ENCODE peak calls at places on chromosome 5, in seven cellular contexts. C, B, V, L, Z, Y and R are unnamed samples.

GRCh38 chr5:176866913-176867312 is 32.2 kb downstream of the HK3 start:
- DNase-seq in C (no peak), B (no peak), V (no peak), L (no peak), Z (no peak), Y (no peak), R (no peak)

GRCh38 chr5:60810438-60811085 is 33.5 kb downstream of the ELOVL7 start:
- DNase-seq in C (no peak), B (no peak), V (no peak), L (peak), Z (no peak), Y (no peak), R (no peak)

GRCh38 chr5:132444061-132444460 is 46.5 kb downstream of the IRF1 start:
- DNase-seq in C (no peak), B (no peak), V (no peak), L (no peak), Z (no peak), Y (no peak), R (no peak)

GRCh38 chr5:59583810-59584562 is 309.5 kb downstream of the PDE4D start:
- DNase-seq in C (peak), B (no peak), V (no peak), L (peak), Z (no peak), Y (no peak), R (no peak)

GRCh38 chr5:122415481-122416120 is 103.6 kb downstream of the SNCAIP start:
- DNase-seq in C (peak), B (peak), V (no peak), L (peak), Z (peak), Y (peak), R (no peak)

GRCh38 chr5:128494516-128494915 is 43.5 kb downstream of the FBN2 start:
- DNase-seq in C (no peak), B (no peak), V (no peak), L (no peak), Z (no peak), Y (no peak), R (no peak)

GRCh38 chr5:161189452-161189851 is 337.4 kb upstream of the ATP10B start:
- DNase-seq in C (no peak), B (no peak), V (no peak), L (no peak), Z (no peak), Y (no peak), R (no peak)

GRCh38 chr5:11384441-11385250 is 519.6 kb downstream of the CTNND2 start:
- DNase-seq in C (peak), B (no peak), V (no peak), L (no peak), Z (no peak), Y (no peak), R (peak)

GRCh38 chr5:129664336-129664937 is 83.5 kb upstream of the MINAR2 start:
- DNase-seq in C (no peak), B (peak), V (peak), L (peak), Z (peak), Y (peak), R (no peak)

GRCh38 chr5:149904293-149904886 is 40.2 kb downstream of the PDE6A start:
- DNase-seq in C (no peak), B (no peak), V (no peak), L (no peak), Z (no peak), Y (no peak), R (no peak)

GRCh38 chr5:122559676-122560075 is 215.2 kb upstream of the SNX2 start:
- DNase-seq in C (no peak), B (no peak), V (no peak), L (no peak), Z (no peak), Y (no peak), R (no peak)

GRCh38 chr5:149271195-149271716 is 403 bp upstream of the AFAP1L1 start:
- DNase-seq in C (no peak), B (no peak), V (no peak), L (no peak), Z (no peak), Y (no peak), R (no peak)

GRCh38 chr5:140926903-140927573 is 939 bp downstream of the PCDHAC1 start:
- DNase-seq in C (peak), B (no peak), V (no peak), L (peak), Z (no peak), Y (peak), R (no peak)

GRCh38 chr5:79938468-79938867 is 52.6 kb downstream of the MTX3 start:
- DNase-seq in C (no peak), B (no peak), V (no peak), L (no peak), Z (no peak), Y (no peak), R (no peak)

GRCh38 chr5:57137401-57137800 is 36.5 kb upstream of the GPBP1 start:
- DNase-seq in C (no peak), B (no peak), V (no peak), L (no peak), Z (no peak), Y (no peak), R (no peak)

GRCh38 chr5:10036136-10036535 is 213.6 kb downstream of the ATPSCKMT start:
- DNase-seq in C (no peak), B (no peak), V (no peak), L (no peak), Z (no peak), Y (no peak), R (no peak)

GRCh38 chr5:4023701-4024100 is 428.1 kb downstream of the IRX1 start:
- DNase-seq in C (no peak), B (no peak), V (no peak), L (no peak), Z (no peak), Y (no peak), R (no peak)

GRCh38 chr5:9869616-9870288 is 239.6 kb upstream of the TAS2R1 start:
- DNase-seq in C (no peak), B (peak), V (no peak), L (peak), Z (peak), Y (no peak), R (no peak)

GRCh38 chr5:79512692-79513518 is 1.0 kb downstream of the HOMER1 start:
- DNase-seq in C (no peak), B (no peak), V (no peak), L (peak), Z (no peak), Y (peak), R (no peak)

GRCh38 chr5:85741972-85742371 is 875.8 kb upstream of the COX7C start:
- DNase-seq in C (no peak), B (no peak), V (no peak), L (no peak), Z (no peak), Y (no peak), R (no peak)

GRCh38 chr5:176803943-176804498 is 6.3 kb upstream of the UNC5A start:
- DNase-seq in C (no peak), B (no peak), V (no peak), L (peak), Z (no peak), Y (no peak), R (no peak)

GRCh38 chr5:159050408-159051091 is 49.2 kb downstream of the EBF1 start:
- DNase-seq in C (no peak), B (no peak), V (no peak), L (peak), Z (no peak), Y (no peak), R (no peak)

GRCh38 chr5:26031481-26031880 is 1006.9 kb downstream of the CDH9 start:
- DNase-seq in C (no peak), B (no peak), V (no peak), L (no peak), Z (no peak), Y (no peak), R (no peak)

GRCh38 chr5:148486456-148486855 is 102.7 kb downstream of the FBXO38 start:
- DNase-seq in C (no peak), B (no peak), V (no peak), L (no peak), Z (no peak), Y (no peak), R (no peak)

GRCh38 chr5:73215525-73215890 is 42.5 kb downstream of the TMEM174 start:
- DNase-seq in C (no peak), B (no peak), V (no peak), L (no peak), Z (no peak), Y (no peak), R (no peak)

GRCh38 chr5:150118561-150119229 is 32.3 kb upstream of the CSF1R start:
- DNase-seq in C (peak), B (no peak), V (peak), L (no peak), Z (no peak), Y (no peak), R (peak)

GRCh38 chr5:149827501-149827990 is 97.4 kb downstream of the PPARGC1B start:
- DNase-seq in C (no peak), B (no peak), V (no peak), L (no peak), Z (no peak), Y (no peak), R (no peak)

GRCh38 chr5:120869831-120870230 is 405.7 kb downstream of the PRR16 start:
- DNase-seq in C (no peak), B (no peak), V (no peak), L (no peak), Z (no peak), Y (no peak), R (no peak)

DNA sequence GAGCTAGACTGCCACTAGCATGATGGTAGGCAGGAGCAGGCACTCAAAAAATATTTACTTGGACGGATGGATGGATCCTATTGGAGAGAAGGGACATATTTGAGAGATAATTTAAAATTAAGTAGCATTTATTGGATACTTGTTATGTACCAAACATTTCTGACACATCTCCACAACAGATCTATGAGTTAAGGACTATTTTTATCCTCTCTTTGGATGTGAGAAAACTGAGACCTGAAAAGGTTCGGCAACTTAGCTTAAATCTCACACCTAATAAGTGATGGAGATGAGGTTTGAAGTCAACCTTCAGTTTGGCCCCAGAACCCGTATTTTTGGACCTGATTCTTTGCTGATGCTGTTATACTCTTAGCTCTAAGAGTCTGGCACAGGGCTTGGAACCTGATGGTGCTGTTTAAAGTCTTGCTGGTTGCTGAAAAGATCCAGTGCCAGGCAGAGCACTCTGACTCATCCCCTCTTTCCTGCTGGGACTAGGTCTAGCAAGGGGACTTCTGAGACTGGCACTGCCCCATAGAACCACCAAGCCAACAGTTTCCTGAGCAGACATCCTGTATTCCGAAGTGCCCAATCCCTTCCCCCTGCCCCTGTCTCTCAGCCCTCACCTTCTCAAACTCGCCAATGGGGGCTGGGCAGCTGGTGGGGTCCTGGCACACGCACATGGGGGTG is 15.6 kb downstream of the SPARC start:
- DNase-seq in C (no peak), B (no peak), V (no peak), L (no peak), Z (no peak), Y (no peak), R (no peak)
- H3K4me3 ChIP-seq in C (no peak), B (no peak), V (no peak), L (no peak), Z (no peak), Y (no peak), R (no peak)

DNA sequence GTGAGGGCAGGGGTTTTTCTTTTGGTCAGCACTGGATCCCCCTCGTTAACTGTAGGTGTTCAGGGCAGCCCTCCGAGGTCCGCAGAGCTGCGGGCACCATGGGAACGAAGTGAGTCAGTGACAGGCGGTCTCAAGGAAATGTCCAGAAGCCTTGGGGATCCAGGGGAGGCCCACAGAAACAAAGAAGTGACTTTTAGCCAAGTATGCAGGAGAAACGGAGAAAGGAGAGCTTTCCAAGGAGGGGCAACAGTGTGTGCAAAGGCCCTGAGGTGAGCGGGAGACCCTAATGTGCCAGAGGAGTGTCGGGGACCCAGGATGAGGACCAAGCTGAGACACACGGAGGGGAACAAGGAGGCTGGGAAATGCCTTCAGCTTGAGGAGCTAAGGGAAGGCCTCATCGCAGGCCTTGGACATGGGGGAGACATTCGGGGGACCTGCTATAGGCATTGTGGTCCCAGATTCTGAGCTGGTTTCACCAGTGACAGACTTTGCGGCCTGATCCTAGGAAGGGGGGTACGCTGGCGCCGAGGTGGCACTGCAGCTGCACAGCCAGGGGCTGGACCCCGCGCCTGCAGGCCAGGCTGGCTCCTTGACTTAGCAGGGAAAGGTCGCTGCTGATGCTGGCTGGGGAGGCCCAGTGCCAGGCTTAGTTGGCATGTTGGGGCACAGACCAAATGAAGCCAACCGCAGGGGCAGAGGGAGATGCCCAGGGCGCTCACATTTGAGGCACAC is 3.3 kb downstream of the LTC4S start:
- DNase-seq in C (peak), B (no peak), V (no peak), L (no peak), Z (no peak), Y (no peak), R (no peak)
- H3K4me3 ChIP-seq in C (peak), B (peak), V (no peak), L (no peak), Z (no peak), Y (no peak), R (peak)

GRCh38 chr5:28017178-28017577 is 978.8 kb upstream of the CDH9 start:
- DNase-seq in C (no peak), B (no peak), V (no peak), L (no peak), Z (no peak), Y (no peak), R (no peak)

GRCh38 chr5:28012538-28012937 is 974.2 kb upstream of the CDH9 start:
- DNase-seq in C (no peak), B (no peak), V (no peak), L (no peak), Z (no peak), Y (no peak), R (no peak)

GRCh38 chr5:28009526-28010025 is 971.2 kb upstream of the CDH9 start:
- DNase-seq in C (no peak), B (no peak), V (no peak), L (peak), Z (no peak), Y (no peak), R (no peak)

DNA sequence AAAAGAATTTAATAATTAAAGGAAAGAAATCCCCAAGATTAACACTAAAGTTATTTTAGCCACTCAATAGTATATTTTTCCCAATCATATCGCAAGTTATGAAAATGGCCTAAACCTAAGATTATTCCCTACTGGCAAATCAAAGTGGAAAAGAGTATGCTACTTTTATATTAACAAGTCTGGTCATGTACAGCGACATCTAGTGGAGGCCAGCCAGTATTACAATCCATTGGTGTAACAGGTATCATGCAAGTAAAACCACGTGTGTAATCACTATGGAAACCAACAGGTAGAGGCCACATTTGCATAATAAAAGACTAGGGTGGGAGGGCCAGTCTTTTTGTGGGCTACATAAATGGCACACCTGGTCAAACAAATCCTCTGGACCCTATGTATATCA is 976.4 kb upstream of the CDH9 start:
- DNase-seq in C (no peak), B (no peak), V (no peak), L (no peak), Z (no peak), Y (no peak), R (no peak)
- H3K4me3 ChIP-seq in C (no peak), B (no peak), V (no peak), L (no peak), Z (no peak), Y (no peak), R (no peak)

DNA sequence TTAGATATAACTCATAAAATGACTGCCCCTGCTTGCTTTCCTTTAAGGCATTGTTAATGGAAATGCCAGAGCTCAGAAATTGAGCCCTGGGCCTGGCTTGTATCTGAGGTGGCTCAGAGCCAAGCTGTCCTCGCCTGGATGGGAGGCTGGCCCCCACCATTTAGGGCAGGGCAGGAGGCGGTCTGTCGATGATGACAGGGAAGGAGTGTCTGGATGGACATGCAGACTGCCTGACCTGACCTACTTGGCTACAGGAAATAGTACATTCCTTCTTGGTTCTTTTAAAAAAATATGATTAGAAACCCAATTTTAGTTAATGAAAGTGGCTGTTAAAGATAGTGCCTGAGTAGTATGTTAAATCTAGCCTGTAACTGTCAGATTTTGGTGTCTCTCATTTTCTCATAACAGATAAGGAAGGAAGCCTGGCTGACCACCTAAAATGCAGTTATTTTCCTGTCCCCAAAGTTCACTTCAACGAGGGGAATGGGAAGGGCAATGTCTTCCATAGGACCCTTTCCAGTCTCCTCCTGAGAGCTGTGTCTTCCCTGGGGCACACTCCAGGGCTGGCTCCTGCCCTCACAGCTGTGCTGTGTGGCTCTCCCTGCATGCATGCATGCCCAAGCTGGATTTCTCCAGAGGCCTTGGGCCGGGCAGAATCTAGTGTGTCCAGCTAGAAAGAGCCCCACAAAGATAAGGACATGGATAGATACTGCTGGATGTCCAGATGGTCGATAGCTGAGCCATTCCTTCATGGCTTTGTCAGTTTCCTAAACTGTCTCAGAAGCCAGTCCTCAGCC is 42.3 kb downstream of the MACROH2A1 start:
- DNase-seq in C (peak), B (no peak), V (peak), L (peak), Z (no peak), Y (peak), R (no peak)
- H3K4me3 ChIP-seq in C (no peak), B (no peak), V (no peak), L (no peak), Z (no peak), Y (no peak), R (no peak)

DNA sequence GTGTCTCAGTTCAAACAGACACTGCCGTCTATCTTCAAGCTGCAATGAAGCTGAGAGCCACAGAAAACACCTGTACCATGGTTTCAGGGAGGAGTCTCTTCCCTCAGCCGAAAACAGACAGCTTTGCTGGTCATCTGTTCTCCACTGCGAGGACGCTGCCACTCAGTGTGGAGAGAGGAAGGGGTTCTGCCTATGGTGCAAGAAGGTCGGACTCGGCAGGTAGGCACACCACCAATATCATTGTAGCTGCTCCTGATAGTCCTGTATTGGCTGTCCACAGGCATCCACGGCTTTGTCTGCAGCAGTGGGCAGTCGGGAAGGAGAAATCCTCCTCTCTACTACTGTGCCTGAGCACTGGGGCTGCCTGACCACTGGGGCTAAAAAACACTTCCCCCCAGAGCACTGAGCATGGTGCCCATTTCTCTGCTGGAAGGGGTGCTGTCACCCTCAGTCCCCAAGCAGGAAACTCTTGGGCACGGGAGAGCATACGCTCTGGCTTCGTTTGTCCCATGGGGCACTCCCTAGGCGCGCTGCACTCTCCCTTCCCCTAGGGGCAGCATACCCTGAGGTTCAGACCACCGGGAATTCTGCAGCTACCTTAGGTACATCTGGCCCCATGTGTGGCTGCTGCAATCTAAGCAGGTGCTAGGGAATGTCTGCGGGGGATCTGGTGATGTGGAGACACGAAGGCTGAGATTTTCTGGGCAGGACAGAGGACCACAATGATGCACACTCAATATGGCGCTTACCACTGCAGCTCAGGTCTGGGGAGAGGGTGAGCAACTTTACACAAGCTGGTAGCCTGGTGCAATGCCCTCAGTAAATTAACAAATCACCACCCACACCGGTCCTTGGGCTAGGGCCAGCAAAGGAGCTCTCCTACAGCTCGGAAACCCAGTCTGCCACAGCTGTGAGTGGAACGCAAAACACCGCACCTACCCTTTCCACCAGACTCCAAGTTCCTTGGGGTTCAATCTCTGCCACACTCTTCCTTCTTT is 880.9 kb upstream of the SEMA6A start:
- DNase-seq in C (no peak), B (no peak), V (no peak), L (no peak), Z (no peak), Y (no peak), R (no peak)
- H3K4me3 ChIP-seq in C (no peak), B (no peak), V (no peak), L (no peak), Z (no peak), Y (no peak), R (peak)

GRCh38 chr5:110165366-110165765 is 475.6 kb downstream of the MAN2A1 start:
- DNase-seq in C (no peak), B (no peak), V (no peak), L (no peak), Z (no peak), Y (no peak), R (no peak)
- H3K4me3 ChIP-seq in C (no peak), B (no peak), V (no peak), L (no peak), Z (no peak), Y (no peak), R (no peak)